ENCODE peak calls at places on chromosomes 16 and 17, in four cellular contexts. One of them, this sample, is unnamed.

GRCh38 chr17:57294075-57294474 is 37.8 kb downstream of the MSI2 start:
- DNase-seq in BJ: no peak
- DNase-seq in SHP77: peak; percentile 88
- DNase-seq in cardiac fibroblast: no peak
- DNase-seq in this sample: no peak

GRCh38 chr16:65908568-65908967 is 457.9 kb upstream of the CDH5 start:
- DNase-seq in cardiac fibroblast: no peak
- DNase-seq in BJ: no peak
- DNase-seq in SHP77: no peak
- DNase-seq in this sample: no peak

GRCh38 chr17:61338000-61338864 is 61.4 kb upstream of the TBX2 start:
- DNase-seq in cardiac fibroblast: peak; percentile 91
- DNase-seq in SHP77: no peak
- DNase-seq in BJ: peak; percentile 85
- DNase-seq in this sample: no peak

GRCh38 chr16:4390266-4391260 is 18.9 kb downstream of the VASN start:
- DNase-seq in cardiac fibroblast: no peak
- DNase-seq in SHP77: no peak
- DNase-seq in BJ: no peak
- DNase-seq in this sample: no peak

GRCh38 chr17:75749545-75750389 is 15.2 kb downstream of the GALK1 start:
- DNase-seq in SHP77: peak; percentile 69
- DNase-seq in BJ: no peak
- DNase-seq in cardiac fibroblast: peak; percentile 78
- DNase-seq in this sample: no peak

GRCh38 chr17:27453466-27453865 is 2.8 kb upstream of the KSR1 start:
- DNase-seq in SHP77: no peak
- DNase-seq in cardiac fibroblast: no peak
- DNase-seq in BJ: no peak
- DNase-seq in this sample: no peak

GRCh38 chr16:27181020-27181419 is 22.3 kb upstream of the KDM8 start:
- DNase-seq in BJ: no peak
- DNase-seq in cardiac fibroblast: no peak
- DNase-seq in SHP77: peak; percentile 65
- DNase-seq in this sample: no peak

GRCh38 chr17:8382052-8382879 is 727 bp downstream of the RPL26 start:
- DNase-seq in SHP77: no peak
- DNase-seq in BJ: no peak
- DNase-seq in cardiac fibroblast: no peak
- DNase-seq in this sample: no peak

GRCh38 chr17:10574324-10574723 is 24.9 kb upstream of the MYH2 start:
- DNase-seq in cardiac fibroblast: no peak
- DNase-seq in BJ: no peak
- DNase-seq in SHP77: no peak
- DNase-seq in this sample: no peak

GRCh38 chr17:33732116-33732515 is 439.0 kb upstream of the ASIC2 start:
- DNase-seq in SHP77: no peak
- DNase-seq in cardiac fibroblast: peak; percentile 3
- DNase-seq in BJ: no peak
- DNase-seq in this sample: no peak

GRCh38 chr17:82300707-82301270 is 16.6 kb downstream of the CD7 start:
- DNase-seq in cardiac fibroblast: peak; percentile 45
- DNase-seq in SHP77: peak; percentile 66
- DNase-seq in BJ: no peak
- DNase-seq in this sample: no peak

GRCh38 chr17:61869138-61869537 is 5.8 kb upstream of the BRIP1 start:
- DNase-seq in cardiac fibroblast: no peak
- DNase-seq in BJ: no peak
- DNase-seq in SHP77: no peak
- DNase-seq in this sample: no peak

GRCh38 chr17:17235212-17236174 is 1.5 kb downstream of the FLCN start:
- DNase-seq in SHP77: no peak
- DNase-seq in cardiac fibroblast: peak; percentile 51
- DNase-seq in BJ: no peak
- DNase-seq in this sample: peak; percentile 44

GRCh38 chr16:47574091-47575054 is 113.2 kb downstream of the PHKB start:
- DNase-seq in BJ: no peak
- DNase-seq in SHP77: no peak
- DNase-seq in cardiac fibroblast: peak; percentile 81
- DNase-seq in this sample: peak; percentile 8

GRCh38 chr16:24834459-24835335 is 11.1 kb upstream of the SLC5A11 start:
- DNase-seq in cardiac fibroblast: peak; percentile 58
- DNase-seq in SHP77: no peak
- DNase-seq in BJ: no peak
- DNase-seq in this sample: no peak

GRCh38 chr16:10831899-10832886 is 13.6 kb upstream of the TVP23A start:
- DNase-seq in SHP77: no peak
- DNase-seq in cardiac fibroblast: no peak
- DNase-seq in BJ: no peak
- DNase-seq in this sample: no peak

GRCh38 chr17:47810200-47810821 is 11.3 kb downstream of the OSBPL7 start:
- DNase-seq in SHP77: no peak
- DNase-seq in BJ: peak; percentile 74
- DNase-seq in cardiac fibroblast: peak; percentile 92
- DNase-seq in this sample: peak; percentile 64

GRCh38 chr16:89536886-89537548 is 23.5 kb upstream of the RPL13 start:
- DNase-seq in BJ: no peak
- DNase-seq in SHP77: no peak
- DNase-seq in cardiac fibroblast: no peak
- DNase-seq in this sample: no peak

GRCh38 chr16:55142405-55142804 is 181.6 kb upstream of the IRX6 start:
- DNase-seq in BJ: no peak
- DNase-seq in cardiac fibroblast: no peak
- DNase-seq in SHP77: no peak
- DNase-seq in this sample: no peak

GRCh38 chr17:79936661-79937434 is 97.6 kb upstream of the CBX4 start:
- DNase-seq in cardiac fibroblast: peak; percentile 40
- DNase-seq in BJ: no peak
- DNase-seq in SHP77: no peak
- DNase-seq in this sample: no peak

GRCh38 chr16:17384473-17384872 is 86.3 kb downstream of the XYLT1 start:
- DNase-seq in cardiac fibroblast: no peak
- DNase-seq in BJ: no peak
- DNase-seq in SHP77: no peak
- DNase-seq in this sample: no peak

GRCh38 chr16:85445779-85446222 is 167.3 kb upstream of the GSE1 start:
- DNase-seq in SHP77: peak; percentile 30
- DNase-seq in BJ: no peak
- DNase-seq in cardiac fibroblast: no peak
- DNase-seq in this sample: peak; percentile 63

GRCh38 chr17:27751622-27752490 is 48.5 kb downstream of the NOS2 start:
- DNase-seq in cardiac fibroblast: no peak
- DNase-seq in SHP77: no peak
- DNase-seq in BJ: no peak
- DNase-seq in this sample: no peak

GRCh38 chr16:81779540-81780320 is 639 bp downstream of the PLCG2 start:
- DNase-seq in SHP77: no peak
- DNase-seq in BJ: no peak
- DNase-seq in cardiac fibroblast: peak; percentile 10
- DNase-seq in this sample: no peak

GRCh38 chr16:425082-425718 is at the start of gene RAB11FIP3:
- DNase-seq in cardiac fibroblast: peak; percentile 75
- DNase-seq in BJ: no peak
- DNase-seq in SHP77: peak; percentile 62
- DNase-seq in this sample: no peak

GRCh38 chr17:31538080-31538762 is 146.7 kb downstream of the RAB11FIP4 start:
- DNase-seq in BJ: no peak
- DNase-seq in SHP77: no peak
- DNase-seq in cardiac fibroblast: no peak
- DNase-seq in this sample: no peak

GRCh38 chr17:65557349-65558310 is 3.8 kb downstream of the AXIN2 start:
- DNase-seq in cardiac fibroblast: peak; percentile 38
- DNase-seq in BJ: no peak
- DNase-seq in SHP77: no peak
- DNase-seq in this sample: no peak

GRCh38 chr17:51636291-51636690 is 375.9 kb downstream of the UTP18 start:
- DNase-seq in SHP77: no peak
- DNase-seq in BJ: no peak
- DNase-seq in cardiac fibroblast: no peak
- DNase-seq in this sample: no peak

GRCh38 chr16:85369741-85370528 is 243.2 kb upstream of the GSE1 start:
- DNase-seq in BJ: no peak
- DNase-seq in cardiac fibroblast: peak; percentile 44
- DNase-seq in SHP77: peak; percentile 74
- DNase-seq in this sample: no peak

GRCh38 chr16:69351309-69352027 is at the start of gene TMED6:
- DNase-seq in BJ: no peak
- DNase-seq in cardiac fibroblast: no peak
- DNase-seq in SHP77: no peak
- DNase-seq in this sample: no peak

GRCh38 chr16:57725976-57726375 is 9.6 kb upstream of the KATNB1 start:
- DNase-seq in SHP77: no peak
- DNase-seq in BJ: no peak
- DNase-seq in cardiac fibroblast: no peak
- DNase-seq in this sample: no peak

GRCh38 chr17:8725881-8726280 is 18.8 kb downstream of the CCDC42 start:
- DNase-seq in cardiac fibroblast: no peak
- DNase-seq in BJ: no peak
- DNase-seq in SHP77: no peak
- DNase-seq in this sample: no peak

GRCh38 chr17:60305141-60305540 is 86.8 kb downstream of the USP32 start:
- DNase-seq in SHP77: no peak
- DNase-seq in cardiac fibroblast: no peak
- DNase-seq in BJ: no peak
- DNase-seq in this sample: no peak

GRCh38 chr16:59971264-59971663 is 1237.1 kb upstream of the GOT2 start:
- DNase-seq in SHP77: no peak
- DNase-seq in cardiac fibroblast: no peak
- DNase-seq in BJ: no peak
- DNase-seq in this sample: no peak

GRCh38 chr17:77618173-77618572 is 340.3 kb upstream of the TNRC6C start:
- DNase-seq in BJ: no peak
- DNase-seq in SHP77: no peak
- DNase-seq in cardiac fibroblast: no peak
- DNase-seq in this sample: no peak

GRCh38 chr17:4559139-4559791 is 1.1 kb downstream of the GGT6 start:
- DNase-seq in BJ: no peak
- DNase-seq in SHP77: no peak
- DNase-seq in cardiac fibroblast: no peak
- DNase-seq in this sample: no peak

GRCh38 chr16:71933913-71934696 is 38.8 kb downstream of the IST1 start:
- DNase-seq in SHP77: no peak
- DNase-seq in BJ: no peak
- DNase-seq in cardiac fibroblast: peak; percentile 38
- DNase-seq in this sample: no peak

GRCh38 chr17:20955437-20956323 is 87.1 kb downstream of the USP22 start:
- DNase-seq in cardiac fibroblast: peak; percentile 87
- DNase-seq in BJ: peak; percentile 15
- DNase-seq in SHP77: no peak
- DNase-seq in this sample: peak; percentile 85

GRCh38 chr17:37177234-37177633 is 198.6 kb upstream of the C17orf78 start:
- DNase-seq in SHP77: no peak
- DNase-seq in BJ: no peak
- DNase-seq in cardiac fibroblast: peak; percentile 8
- DNase-seq in this sample: peak; percentile 45

This sample was measured in LNCaP clone FGC.